ENCODE peak calls at places on chromosome 15, in six cellular contexts. L is AG09309, C is anterior cingulate cortex, I is SK-N-DZ, O is nucleus accumbens, M is Ammon's horn. S is an unnamed sample.

GRCh38 chr15:91484141-91484540 is 369.4 kb upstream of the SLCO3A1 start:
- DNase-seq in M (no peak), I (no peak), L (no peak), C (no peak), O (no peak), S (no peak)

GRCh38 chr15:67501177-67501835 is 19.6 kb upstream of the C15orf61 start:
- DNase-seq in M (peak), O (no peak), L (no peak), I (no peak), C (no peak), S (no peak)

GRCh38 chr15:66907826-66908502 is 157.4 kb upstream of the SMAD3 start:
- DNase-seq in C (peak), L (no peak), I (no peak), M (peak), O (peak), S (no peak)

GRCh38 chr15:85730001-85730820 is 64.5 kb downstream of the KLHL25 start:
- DNase-seq in L (no peak), I (peak), O (no peak), M (peak), C (peak), S (no peak)

GRCh38 chr15:64010719-64011118 is 35.6 kb downstream of the DAPK2 start:
- DNase-seq in M (no peak), I (no peak), L (peak), O (no peak), C (no peak), S (peak)

GRCh38 chr15:86362556-86362955 is 282.9 kb downstream of the AGBL1 start:
- DNase-seq in O (no peak), I (no peak), L (no peak), C (no peak), M (no peak), S (no peak)

GRCh38 chr15:25844981-25845680 is 18.0 kb downstream of the ATP10A start:
- DNase-seq in C (no peak), I (no peak), O (no peak), L (no peak), M (no peak), S (no peak)

GRCh38 chr15:68769702-68770101 is 51.0 kb downstream of the ANP32A start:
- DNase-seq in C (no peak), L (no peak), I (no peak), M (no peak), O (no peak), S (no peak)

GRCh38 chr15:64845183-64845611 is 3.5 kb downstream of the PLEKHO2 start:
- DNase-seq in L (no peak), I (no peak), M (peak), O (peak), C (peak), S (no peak)

GRCh38 chr15:79218588-79219200 is 63.8 kb upstream of the ANKRD34C start:
- DNase-seq in O (no peak), C (no peak), I (no peak), L (no peak), M (no peak), S (no peak)

GRCh38 chr15:78004919-78005634 is 72.4 kb downstream of the TBC1D2B start:
- DNase-seq in C (peak), I (peak), M (peak), O (peak), L (peak), S (no peak)

GRCh38 chr15:65130941-65131340 is 2.7 kb downstream of the PDCD7 start:
- DNase-seq in L (no peak), C (no peak), I (no peak), M (no peak), O (no peak), S (no peak)

GRCh38 chr15:40338041-40338657 is 2.6 kb downstream of the CCDC9B start:
- DNase-seq in M (peak), L (no peak), C (peak), I (peak), O (peak), S (peak)

GRCh38 chr15:61668444-61668843 is 391.8 kb downstream of the VPS13C start:
- DNase-seq in I (no peak), L (no peak), M (no peak), O (no peak), C (no peak), S (no peak)

GRCh38 chr15:63236272-63236671 is 41.1 kb upstream of the APH1B start:
- DNase-seq in L (no peak), M (no peak), C (no peak), I (no peak), O (no peak), S (no peak)

GRCh38 chr15:41892621-41893421 is 1.0 kb downstream of the SPTBN5 start:
- DNase-seq in C (no peak), M (no peak), I (peak), O (no peak), L (no peak), S (no peak)

GRCh38 chr15:64837502-64837901 is 4.2 kb upstream of the PLEKHO2 start:
- DNase-seq in O (no peak), I (no peak), C (no peak), L (no peak), M (peak), S (no peak)

GRCh38 chr15:33126559-33127290 is 67.8 kb downstream of the FMN1 start:
- DNase-seq in I (peak), L (peak), M (peak), C (peak), O (peak), S (no peak)

GRCh38 chr15:89845305-89845893 is 30.7 kb upstream of the ANPEP start:
- DNase-seq in O (no peak), I (no peak), M (no peak), C (no peak), L (peak), S (no peak)

GRCh38 chr15:84949043-84949442 is 32.6 kb upstream of the PDE8A start:
- DNase-seq in O (no peak), I (no peak), C (no peak), L (no peak), M (no peak), S (no peak)

GRCh38 chr15:42602501-42602900 is 27.1 kb downstream of the STARD9 start:
- DNase-seq in M (no peak), C (no peak), O (no peak), I (no peak), L (no peak), S (no peak)

GRCh38 chr15:70152070-70152480 is 54.4 kb upstream of the TLE3 start:
- DNase-seq in O (no peak), L (no peak), C (no peak), M (peak), I (peak), S (no peak)

GRCh38 chr15:90870354-90871096 is 2.1 kb downstream of the FURIN start:
- DNase-seq in O (no peak), C (peak), M (no peak), L (no peak), I (no peak), S (no peak)

GRCh38 chr15:94555842-94556516 is 324.6 kb downstream of the MCTP2 start:
- DNase-seq in M (no peak), I (no peak), C (no peak), O (no peak), L (no peak), S (no peak)

GRCh38 chr15:73370151-73370550 is 1.4 kb upstream of the HCN4 start:
- DNase-seq in O (no peak), C (no peak), L (no peak), M (no peak), I (no peak), S (no peak)

GRCh38 chr15:80487884-80488283 is 83.7 kb downstream of the ARNT2 start:
- DNase-seq in I (no peak), M (no peak), C (no peak), O (no peak), L (no peak), S (no peak)

GRCh38 chr15:76973362-76973743 is 21.6 kb upstream of the PSTPIP1 start:
- DNase-seq in I (peak), L (no peak), C (peak), O (no peak), M (peak), S (no peak)

GRCh38 chr15:36210426-36210825 is 369.0 kb upstream of the CDIN1 start:
- DNase-seq in L (no peak), C (no peak), M (no peak), I (no peak), O (no peak), S (no peak)

GRCh38 chr15:55230051-55230670 is 33.4 kb upstream of the RSL24D1 start:
- DNase-seq in O (no peak), C (no peak), M (no peak), I (no peak), L (no peak), S (no peak)

GRCh38 chr15:75775296-75776074 is 62.8 kb upstream of the CSPG4 start:
- DNase-seq in M (no peak), L (no peak), I (no peak), C (no peak), O (no peak), S (no peak)

GRCh38 chr15:52464040-52464439 is 64.6 kb downstream of the MYO5A start:
- DNase-seq in C (no peak), O (no peak), M (no peak), L (no peak), I (no peak), S (no peak)

GRCh38 chr15:29570931-29571727 is 251.1 kb downstream of the TJP1 start:
- DNase-seq in L (no peak), I (peak), C (peak), M (peak), O (peak), S (peak)

GRCh38 chr15:58551764-58552504 is 120.1 kb downstream of the LIPC start:
- DNase-seq in O (no peak), M (peak), L (peak), C (peak), I (no peak), S (no peak)

GRCh38 chr15:67146214-67146613 is 80.8 kb downstream of the SMAD3 start:
- DNase-seq in M (no peak), L (no peak), O (no peak), C (no peak), I (no peak), S (no peak)

GRCh38 chr15:89837134-89837829 is 22.6 kb upstream of the ANPEP start:
- DNase-seq in O (no peak), I (no peak), C (no peak), L (no peak), M (no peak), S (no peak)

S was measured in GM12891.